ENCODE peak calls at places on chromosome 13, in four cellular contexts. U is esophagus squamous epithelium; L is activated B cell treated with CpG ODN at 0.5 μM for 24 hours; J is stimulated activated CD4-positive, alpha-beta T cell treated with anti-CD3 and anti-CD28 coated beads, Interleukin-4, amount 100 ng/mL, for 4 hours. B is an unnamed sample.

GRCh38 chr13:42495751-42496150 is 78.2 kb upstream of the TNFSF11 start:
- DNase-seq in L (no peak), U (no peak), J (no peak), B (no peak)

GRCh38 chr13:106597190-106597589 is 29.3 kb upstream of the ARGLU1 start:
- DNase-seq in L (no peak), J (no peak), U (no peak), B (no peak)

GRCh38 chr13:101025925-101026324 is 351.3 kb upstream of the TMTC4 start:
- DNase-seq in J (no peak), L (no peak), U (no peak), B (no peak)

GRCh38 chr13:94157705-94158218 is 321.7 kb downstream of the DCT start:
- DNase-seq in U (no peak), L (no peak), J (no peak), B (no peak)

GRCh38 chr13:113098163-113098732 is 7.3 kb upstream of the F7 start:
- DNase-seq in J (no peak), U (no peak), L (no peak), B (no peak)

GRCh38 chr13:59519776-59520175 is 644.0 kb downstream of the DIAPH3 start:
- DNase-seq in L (no peak), J (no peak), U (no peak), B (no peak)

GRCh38 chr13:91767681-91768080 is 369.3 kb downstream of the GPC5 start:
- DNase-seq in J (no peak), U (no peak), L (no peak), B (no peak)

GRCh38 chr13:113749956-113750355 is 9.1 kb upstream of the TMEM255B start:
- DNase-seq in J (no peak), U (no peak), L (no peak), B (no peak)

GRCh38 chr13:35961002-35961401 is 170.2 kb downstream of the DCLK1 start:
- DNase-seq in L (no peak), U (no peak), J (no peak), B (no peak)

GRCh38 chr13:110496281-110496680 is 65.2 kb downstream of the RAB20 start:
- DNase-seq in L (no peak), J (no peak), U (no peak), B (no peak)